ENCODE peak calls at places on chromosomes 4 and X, in six cellular contexts. I is Peyer's patch, U is heart left ventricle, H is stomach, K is body of pancreas, S is spleen. R is an unnamed sample.

GRCh38 chr4:89197920-89198319 is 86.6 kb downstream of the TIGD2 start:
- DNase-seq in K (no peak), I (no peak), H (no peak), U (no peak), S (no peak), R (no peak)

GRCh38 chr4:153045111-153045982 is 109.2 kb downstream of the FHDC1 start:
- DNase-seq in K (no peak), U (no peak), I (peak; percentile 24), S (no peak), H (no peak), R (no peak)

GRCh38 chr4:185638093-185638492 is 102.8 kb upstream of the PDLIM3 start:
- DNase-seq in H (no peak), S (no peak), K (no peak), I (no peak), U (no peak), R (no peak)

GRCh38 chr4:176451441-176451840 is 131.7 kb downstream of the SPCS3 start:
- DNase-seq in S (no peak), H (no peak), I (no peak), U (no peak), K (no peak), R (no peak)

GRCh38 chrX:70030242-70030823 is 19.4 kb downstream of the AWAT2 start:
- DNase-seq in H (peak; percentile 43), K (no peak), S (peak; percentile 45), U (peak; percentile 40), I (no peak), R (no peak)

GRCh38 chr4:158798062-158798461 is 29.2 kb downstream of the FNIP2 start:
- DNase-seq in U (no peak), S (no peak), K (no peak), H (no peak), I (no peak), R (no peak)

GRCh38 chrX:53237056-53237455 is 12.0 kb upstream of the KDM5C start:
- DNase-seq in U (no peak), S (peak; percentile 32), H (no peak), I (no peak), K (no peak), R (no peak)

GRCh38 chr4:55321707-55322264 is 24.3 kb upstream of the SRD5A3 start:
- DNase-seq in I (peak; percentile 20), U (peak; percentile 70), H (peak; percentile 76), S (no peak), K (peak; percentile 64), R (no peak)

GRCh38 chr4:102466298-102466697 is 34.9 kb upstream of the NFKB1 start:
- DNase-seq in K (no peak), I (no peak), U (no peak), S (no peak), H (no peak), R (no peak)

GRCh38 chr4:127574643-127575042 is 58.1 kb upstream of the INTU start:
- DNase-seq in H (no peak), U (no peak), K (no peak), I (no peak), S (no peak), R (no peak)

GRCh38 chrX:136336623-136337022 is 35.9 kb downstream of the ADGRG4 start:
- DNase-seq in S (no peak), U (no peak), H (no peak), K (no peak), I (no peak), R (no peak)

GRCh38 chrX:107714196-107714811 is 61.3 kb downstream of the TSC22D3 start:
- DNase-seq in U (no peak), S (peak; percentile 71), I (no peak), H (no peak), K (no peak), R (peak; percentile 50)

GRCh38 chrX:107711521-107712041 is 64.0 kb downstream of the TSC22D3 start:
- DNase-seq in K (no peak), U (no peak), H (no peak), S (peak; percentile 57), I (no peak), R (no peak)

GRCh38 chrX:107713205-107714195 is 62.1 kb downstream of the TSC22D3 start:
- DNase-seq in U (no peak), S (peak; percentile 71), K (no peak), H (no peak), I (no peak), R (no peak)

GRCh38 chrX:107710617-107711391 is 64.8 kb downstream of the TSC22D3 start:
- DNase-seq in S (peak; percentile 35), U (no peak), K (peak; percentile 54), H (no peak), I (peak; percentile 59), R (no peak)

DNA sequence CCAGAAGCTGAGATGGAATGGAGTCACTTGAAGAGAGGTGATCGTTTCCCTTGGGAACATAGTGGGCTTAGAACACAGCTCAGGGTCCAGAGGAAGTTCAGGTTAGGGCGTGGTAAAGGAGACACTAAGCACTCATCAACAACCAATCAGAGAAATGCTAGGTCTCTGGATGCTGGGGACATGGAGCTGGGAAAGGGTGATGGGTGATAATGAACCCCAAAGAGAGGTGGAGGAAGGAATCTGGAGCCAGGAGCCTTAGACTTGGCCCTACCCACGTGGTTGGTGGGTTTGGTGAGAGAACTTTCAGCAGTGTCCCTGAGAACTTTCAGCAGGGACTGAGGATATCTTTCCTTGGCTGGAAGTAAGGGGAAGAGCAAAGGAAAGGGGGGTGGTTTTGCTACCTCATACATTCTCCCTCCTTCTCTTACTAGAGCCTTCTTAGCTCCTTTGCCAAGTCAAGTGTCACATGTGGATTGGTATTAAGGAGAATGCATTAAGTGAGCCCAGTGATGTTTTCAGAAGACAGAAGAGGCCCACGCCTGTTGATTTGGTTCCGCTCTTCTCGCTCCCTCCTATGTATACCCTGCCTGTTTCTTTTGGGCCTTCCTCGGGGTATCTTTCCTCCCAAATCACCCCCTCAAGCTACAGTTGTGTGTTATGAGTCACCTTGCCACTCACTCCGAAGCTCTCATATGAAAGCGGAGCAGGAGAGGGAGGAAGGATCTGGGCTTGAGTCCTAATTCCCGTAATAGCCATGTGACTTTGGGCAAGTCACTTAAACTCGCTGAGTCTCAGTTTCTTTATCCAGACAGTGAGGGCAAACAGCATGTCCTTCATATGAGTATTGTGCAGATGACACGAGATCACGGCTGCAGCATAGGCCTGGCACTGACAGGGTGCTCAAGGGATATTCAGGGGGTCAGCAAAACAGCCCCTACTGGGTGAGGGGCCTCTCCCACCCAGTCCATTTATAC is 63.1 kb downstream of the TSC22D3 start:
- DNase-seq in H (no peak), U (no peak), S (peak; percentile 45), I (peak; percentile 46), K (no peak), R (peak; percentile 55)
- H3K4me1 ChIP-seq in H (peaks cover 20% of the 10 kb centered on the region), U (peaks cover 13% of the 10 kb centered on the region), S (peaks cover 61% of the 10 kb centered on the region), I (no peaks in the 10 kb centered on the region), K (peaks cover 51% of the 10 kb centered on the region), R (no peaks in the 10 kb centered on the region)

GRCh38 chrX:48894891-48895290 is 2.7 kb downstream of the TIMM17B start:
- DNase-seq in S (no peak), K (no peak), I (no peak), H (no peak), U (no peak), R (no peak)

GRCh38 chrX:48897157-48897620 is 379 bp downstream of the TIMM17B start:
- DNase-seq in I (peak; percentile 63), S (peak; percentile 89), H (peak; percentile 73), U (peak; percentile 83), K (peak; percentile 80), R (peak; percentile 84)

GRCh38 chrX:48899078-48899410 is 1.3 kb downstream of the PQBP1 start:
- DNase-seq in I (no peak), K (no peak), H (no peak), S (peak; percentile 37), U (no peak), R (no peak)

GRCh38 chrX:48896611-48897011 is 957 bp downstream of the TIMM17B start:
- DNase-seq in I (no peak), H (no peak), U (no peak), K (no peak), S (peak; percentile 58), R (no peak)

GRCh38 chrX:48897621-48898306 is at the start of the genes PQBP1 and TIMM17B:
- DNase-seq in H (peak; percentile 89), S (peak; percentile 95), K (peak; percentile 90), I (peak; percentile 87), U (peak; percentile 94), R (peak; percentile 92)
- TF ChIP-seq POLR2A in H (no peak), S (no peak), K (peak; percentile 63), I (peak; percentile 75), U (peak; percentile 86), R (peak; percentile 79)

DNA sequence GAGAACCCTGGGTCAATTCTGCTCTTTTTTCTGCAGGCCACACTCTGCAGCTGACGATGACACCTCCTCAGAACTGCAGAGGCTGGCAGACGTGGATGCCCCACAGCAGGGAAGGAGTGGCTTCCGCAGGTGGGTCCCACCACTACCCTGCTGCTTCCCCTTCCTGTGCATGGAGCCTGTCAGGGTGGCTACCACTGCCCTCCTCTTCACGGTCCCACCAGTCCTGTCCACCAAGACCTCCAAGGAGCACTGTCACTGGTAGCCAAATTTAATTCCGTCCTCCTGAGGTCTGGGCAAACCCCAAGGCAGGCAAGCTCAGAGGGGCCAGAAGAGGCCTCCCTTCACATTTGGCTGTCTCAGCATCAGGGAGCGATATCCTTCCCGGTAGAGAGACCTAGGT is 4.2 kb downstream of the CNGA2 start:
- DNase-seq in I (no peak), S (peak; percentile 54), U (no peak), H (peak; percentile 17), K (no peak), R (no peak)
- H3K9me3 ChIP-seq in I (no peaks in the 10 kb centered on the region), S (no peaks in the 10 kb centered on the region), U (no peaks in the 10 kb centered on the region), H (peaks cover 7% of the 10 kb centered on the region), K (no peaks in the 10 kb centered on the region), R (no peaks in the 10 kb centered on the region)

GRCh38 chr4:80362578-80363181 is 27.1 kb downstream of the CFAP299 start:
- DNase-seq in S (peak; percentile 75), K (no peak), H (no peak), U (no peak), I (peak; percentile 26), R (no peak)

GRCh38 chr4:80365928-80366327 is 30.4 kb downstream of the CFAP299 start:
- DNase-seq in U (no peak), S (no peak), K (peak; percentile 38), H (peak; percentile 54), I (peak; percentile 49), R (no peak)

GRCh38 chr4:80371046-80371445 is 35.5 kb downstream of the CFAP299 start:
- DNase-seq in I (no peak), K (no peak), S (no peak), H (no peak), U (no peak), R (no peak)

GRCh38 chr4:80370635-80371034 is 35.1 kb downstream of the CFAP299 start:
- DNase-seq in K (no peak), S (no peak), H (no peak), U (no peak), I (no peak), R (no peak)

DNA sequence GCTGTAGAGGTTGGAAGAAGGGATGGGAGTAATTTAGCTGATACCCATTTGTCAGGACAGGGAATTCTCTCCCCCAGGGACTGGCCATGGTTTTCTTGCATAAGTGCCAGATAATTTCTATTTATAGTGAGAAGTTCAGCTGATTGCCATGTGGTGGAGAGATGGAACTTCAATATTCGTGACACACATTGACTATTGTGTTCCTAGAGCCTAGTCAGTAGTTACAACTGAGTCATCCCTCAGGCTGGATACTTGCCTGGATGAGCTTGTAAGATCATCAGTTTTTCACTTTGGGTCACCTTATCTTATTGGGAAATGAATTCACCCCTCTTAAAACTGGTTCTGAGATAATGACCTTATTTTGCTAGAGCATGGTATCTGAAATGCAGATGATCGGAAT is 32.2 kb downstream of the CFAP299 start:
- DNase-seq in H (no peak), K (no peak), I (no peak), U (no peak), S (no peak), R (no peak)
- H3K4me1 ChIP-seq in H (no peaks in the 10 kb centered on the region), K (no peaks in the 10 kb centered on the region), I (no peaks in the 10 kb centered on the region), U (no peaks in the 10 kb centered on the region), S (no peaks in the 10 kb centered on the region), R (no peaks in the 10 kb centered on the region)